ENCODE peak calls at places on chromosomes 13 and 19, in eight cellular contexts. Y is aorta, K is heart right ventricle, C is dorsolateral prefrontal cortex, H is sigmoid colon, L is tibial artery, F is esophagus squamous epithelium, Q is left ventricle myocardium inferior. U is an unnamed sample.
A peak's percentile ranks its signal among the peaks of the same experiment; 100 is the strongest.

GRCh38 chr19:11142528-11143171 is 12.9 kb downstream of the SPC24 start:
- DNase-seq in K (peak; percentile 92), H (peak; percentile 97), C (peak; percentile 81), Q (peak; percentile 92), L (peak; percentile 97), F (no peak), Y (peak; percentile 94), U (peak; percentile 95)

GRCh38 chr13:79492313-79492798 is 11.4 kb downstream of the NDFIP2 start:
- DNase-seq in H (no peak), C (no peak), Q (no peak), F (no peak), Y (no peak), K (no peak), L (no peak), U (no peak)

GRCh38 chr13:94173312-94173854 is 306.1 kb downstream of the DCT start:
- DNase-seq in H (no peak), Q (no peak), C (no peak), K (no peak), L (no peak), F (no peak), Y (no peak), U (no peak)

GRCh38 chr13:46962286-46962941 is 65.6 kb upstream of the HTR2A start:
- DNase-seq in L (no peak), Y (no peak), Q (no peak), C (no peak), H (no peak), F (no peak), K (no peak), U (no peak)

GRCh38 chr13:36131215-36131930 is at the start of gene DCLK1:
- DNase-seq in L (peak; percentile 80), C (peak; percentile 76), K (peak; percentile 54), Q (peak; percentile 80), Y (peak; percentile 70), F (no peak), H (peak; percentile 84), U (no peak)

GRCh38 chr19:15871570-15871969 is 26.3 kb downstream of the CYP4F2 start:
- DNase-seq in Y (no peak), H (no peak), L (no peak), F (no peak), C (no peak), K (no peak), Q (no peak), U (no peak)

GRCh38 chr19:12647490-12648071 is 19.0 kb downstream of the MAN2B1 start:
- DNase-seq in Q (no peak), F (no peak), Y (peak; percentile 74), L (peak; percentile 77), H (peak; percentile 83), C (no peak), K (no peak), U (no peak)

GRCh38 chr13:47564041-47564440 is 437.0 kb downstream of the SUCLA2 start:
- DNase-seq in C (no peak), Y (no peak), K (no peak), Q (no peak), H (no peak), L (no peak), F (no peak), U (no peak)

GRCh38 chr19:35261356-35262100 is 7.2 kb upstream of the USF2 start:
- DNase-seq in F (no peak), Q (no peak), L (peak; percentile 62), Y (peak; percentile 29), C (no peak), K (no peak), H (peak; percentile 54), U (no peak)

DNA sequence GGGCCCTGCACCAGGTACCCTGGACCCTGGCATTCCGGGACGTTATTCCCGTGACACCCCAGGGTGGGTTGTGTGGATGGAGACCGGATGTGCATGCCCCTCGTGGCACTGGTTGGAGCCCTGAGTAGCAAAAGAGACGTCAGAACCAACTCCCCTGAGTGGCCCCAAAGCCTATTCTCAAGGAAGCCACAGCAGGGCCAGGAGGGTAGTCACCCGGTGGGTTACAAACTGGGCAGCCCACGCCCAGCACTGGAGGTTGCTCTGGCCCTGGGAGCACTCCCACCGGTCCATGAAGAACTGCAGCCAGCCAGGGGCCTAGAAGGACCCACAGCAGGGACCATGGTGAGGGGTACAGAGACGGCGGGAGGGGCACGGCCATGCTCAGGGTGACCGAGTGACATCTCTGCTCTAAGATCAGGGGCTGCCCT is 7.5 kb downstream of the KLF16 start:
- DNase-seq in F (no peak), H (no peak), C (no peak), Q (no peak), K (no peak), L (no peak), Y (no peak), U (no peak)
- H3K4me3 ChIP-seq in F (peak overlapping the region; percentile 78), H (peak overlapping the region; percentile 6), C (peak overlapping the region; percentile 62), Q (peak overlapping the region; percentile 69), K (peak overlapping the region; percentile 60), L (peak overlapping the region; percentile 49), Y (no peak overlapping the region), U (peak overlapping the region; percentile 66)

GRCh38 chr13:40210865-40211585 is 455.4 kb downstream of the FOXO1 start:
- DNase-seq in L (no peak), Y (no peak), F (no peak), Q (no peak), C (no peak), K (no peak), H (no peak), U (no peak)

GRCh38 chr13:40206241-40207109 is 460.0 kb downstream of the FOXO1 start:
- DNase-seq in C (no peak), K (no peak), H (no peak), Q (no peak), F (no peak), L (no peak), Y (no peak), U (no peak)

GRCh38 chr13:40205771-40206240 is 460.6 kb downstream of the FOXO1 start:
- DNase-seq in K (no peak), F (no peak), H (no peak), L (no peak), Q (no peak), Y (no peak), C (no peak), U (no peak)

GRCh38 chr13:40207110-40207478 is 459.3 kb downstream of the FOXO1 start:
- DNase-seq in C (no peak), L (no peak), H (no peak), F (no peak), K (no peak), Q (no peak), Y (no peak), U (no peak)

GRCh38 chr13:40208517-40208916 is 457.9 kb downstream of the FOXO1 start:
- DNase-seq in H (no peak), C (no peak), F (no peak), K (no peak), L (no peak), Q (no peak), Y (no peak), U (no peak)
- H3K27ac ChIP-seq in H (no peak overlapping the region), C (no peak overlapping the region), F (no peak overlapping the region), K (no peak overlapping the region), L (no peak overlapping the region), Q (no peak overlapping the region), Y (no peak overlapping the region), U (no peak overlapping the region)

DNA sequence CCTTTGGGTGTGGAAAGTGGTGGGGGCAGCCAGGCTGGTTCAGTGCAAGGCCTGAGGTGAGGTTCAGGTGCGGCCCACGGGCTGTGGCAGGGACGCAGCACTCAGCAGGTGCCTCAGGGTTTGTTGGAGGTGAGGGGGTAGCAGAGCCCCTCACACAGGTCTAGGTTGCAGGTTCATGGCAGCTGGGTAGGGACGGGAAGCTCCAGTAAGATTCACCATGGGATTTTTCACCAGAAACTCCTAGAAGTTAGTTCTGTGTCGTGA is 14.0 kb downstream of the MCF2L start:
- DNase-seq in Y (no peak), C (no peak), H (no peak), K (no peak), F (no peak), Q (no peak), L (no peak), U (no peak)
- H3K4me3 ChIP-seq in Y (no peak overlapping the region), C (peak overlapping the region; percentile 14), H (no peak overlapping the region), K (peak overlapping the region; percentile 68), F (peak overlapping the region; percentile 47), Q (peak overlapping the region; percentile 69), L (no peak overlapping the region), U (no peak overlapping the region)

GRCh38 chr19:10106100-10106936 is at the start of gene PPAN:
- DNase-seq in Q (peak; percentile 97), F (peak; percentile 96), C (peak; percentile 98), H (peak; percentile 99), L (peak; percentile 98), Y (peak; percentile 99), K (peak; percentile 99), U (peak; percentile 97)

GRCh38 chr19:10105241-10106099 is 692 bp upstream of the PPAN start:
- DNase-seq in H (no peak), Q (no peak), K (no peak), F (no peak), L (no peak), C (no peak), Y (no peak), U (no peak)

GRCh38 chr19:10109528-10109927 is 2.0 kb upstream of the P2RY11 start:
- DNase-seq in F (no peak), H (no peak), Q (no peak), K (no peak), C (no peak), Y (no peak), L (no peak), U (no peak)

GRCh38 chr19:10107817-10108367 is 1.7 kb downstream of the PPAN start:
- DNase-seq in Y (no peak), L (no peak), H (no peak), Q (no peak), C (no peak), F (no peak), K (no peak), U (no peak)

GRCh38 chr19:10107254-10107653 is 1.1 kb downstream of the PPAN start:
- DNase-seq in H (no peak), Q (no peak), F (no peak), L (no peak), K (no peak), Y (no peak), C (no peak), U (no peak)
- H3K27ac ChIP-seq in H (no peak overlapping the region), Q (no peak overlapping the region), F (peak overlapping the region; percentile 77), L (no peak overlapping the region), K (peak overlapping the region; percentile 85), Y (no peak overlapping the region), C (no peak overlapping the region), U (no peak overlapping the region)

GRCh38 chr13:25171517-25172302 is at the start of gene AMER2:
- DNase-seq in Y (no peak), C (peak; percentile 92), F (no peak), L (no peak), Q (peak; percentile 20), H (peak; percentile 79), K (no peak), U (no peak)

GRCh38 chr13:25169356-25169755 is 2.7 kb downstream of the AMER2 start:
- DNase-seq in Q (no peak), Y (no peak), K (no peak), F (no peak), L (no peak), C (no peak), H (no peak), U (no peak)

GRCh38 chr13:25169951-25170553 is 2.0 kb downstream of the AMER2 start:
- DNase-seq in F (no peak), L (no peak), Q (no peak), Y (no peak), K (no peak), H (no peak), C (peak; percentile 55), U (no peak)

GRCh38 chr13:25171170-25171516 is 945 bp downstream of the AMER2 start:
- DNase-seq in C (no peak), L (no peak), Y (no peak), Q (no peak), K (no peak), H (no peak), F (no peak), U (no peak)

GRCh38 chr13:25170554-25171107 is 1.5 kb downstream of the AMER2 start:
- DNase-seq in L (no peak), Y (no peak), H (no peak), C (peak; percentile 82), Q (no peak), F (no peak), K (no peak), U (no peak)
- H3K4me3 ChIP-seq in L (peak overlapping the region; percentile 40), Y (peak overlapping the region; percentile 8), H (no peak overlapping the region), C (peak overlapping the region; percentile 79), Q (peak overlapping the region; percentile 55), F (peak overlapping the region; percentile 60), K (no peak overlapping the region), U (peak overlapping the region; percentile 66)